ENCODE peak calls at places on chromosomes 1 and 21, in six cellular contexts. V, N, L, M, S and O are unnamed samples.

GRCh38 chr1:89576016-89576415 is 51.4 kb downstream of the LRRC8B start:
- DNase-seq in V (no peak), N (no peak), L (no peak), M (no peak), S (no peak), O (no peak)

GRCh38 chr1:75643460-75643859 is 32.5 kb upstream of the SLC44A5 start:
- DNase-seq in V (no peak), N (no peak), L (no peak), M (no peak), S (no peak), O (no peak)

GRCh38 chr21:43975469-43976098 is 36.5 kb upstream of the TRAPPC10 start:
- DNase-seq in V (no peak), N (peak; percentile 82), L (peak; percentile 79), M (peak; percentile 67), S (peak; percentile 76), O (no peak)

GRCh38 chr1:40153073-40153770 is 8.0 kb upstream of the RLF start:
- DNase-seq in V (no peak), N (no peak), L (no peak), M (no peak), S (no peak), O (peak; percentile 64)

GRCh38 chr1:217457016-217457415 is 173.9 kb downstream of the GPATCH2 start:
- DNase-seq in V (no peak), N (no peak), L (no peak), M (no peak), S (no peak), O (no peak)

GRCh38 chr1:53517821-53518352 is 58.7 kb downstream of the DMRTB1 start:
- DNase-seq in V (no peak), N (no peak), L (no peak), M (no peak), S (no peak), O (no peak)

GRCh38 chr1:114676115-114676514 is 6.3 kb upstream of the DENND2C start:
- DNase-seq in V (no peak), N (no peak), L (no peak), M (no peak), S (no peak), O (no peak)

GRCh38 chr1:245469006-245469405 is 314.2 kb downstream of the KIF26B start:
- DNase-seq in V (no peak), N (no peak), L (no peak), M (no peak), S (no peak), O (no peak)

GRCh38 chr1:34408011-34408410 is 231.3 kb downstream of the C1orf94 start:
- DNase-seq in V (no peak), N (no peak), L (no peak), M (no peak), S (no peak), O (no peak)

GRCh38 chr1:119594386-119594785 is 53.7 kb downstream of the ZNF697 start:
- DNase-seq in V (no peak), N (no peak), L (no peak), M (no peak), S (no peak), O (no peak)

GRCh38 chr1:6392081-6392879 is 1.3 kb downstream of the ACOT7 start:
- DNase-seq in V (no peak), N (no peak), L (no peak), M (no peak), S (no peak), O (no peak)

GRCh38 chr1:6392880-6393399 is 627 bp downstream of the ACOT7 start:
- DNase-seq in V (no peak), N (no peak), L (no peak), M (no peak), S (no peak), O (no peak)

GRCh38 chr1:6396998-6397397 is 3.4 kb upstream of the ACOT7 start:
- DNase-seq in V (no peak), N (no peak), L (no peak), M (no peak), S (no peak), O (no peak)

GRCh38 chr1:6389971-6390370 is 3.6 kb downstream of the ACOT7 start:
- DNase-seq in V (no peak), N (no peak), L (no peak), M (no peak), S (no peak), O (no peak)

GRCh38 chr1:6393400-6394187 is at the start of gene ACOT7:
- DNase-seq in V (peak; percentile 35), N (peak; percentile 92), L (peak; percentile 91), M (peak; percentile 68), S (peak; percentile 91), O (peak; percentile 47)
- TF ChIP-seq CTCF in V (peak; percentile 35), N (peak; percentile 31), L (no peak), M (no peak), S (peak; percentile 35), O (peak; percentile 1)

DNA sequence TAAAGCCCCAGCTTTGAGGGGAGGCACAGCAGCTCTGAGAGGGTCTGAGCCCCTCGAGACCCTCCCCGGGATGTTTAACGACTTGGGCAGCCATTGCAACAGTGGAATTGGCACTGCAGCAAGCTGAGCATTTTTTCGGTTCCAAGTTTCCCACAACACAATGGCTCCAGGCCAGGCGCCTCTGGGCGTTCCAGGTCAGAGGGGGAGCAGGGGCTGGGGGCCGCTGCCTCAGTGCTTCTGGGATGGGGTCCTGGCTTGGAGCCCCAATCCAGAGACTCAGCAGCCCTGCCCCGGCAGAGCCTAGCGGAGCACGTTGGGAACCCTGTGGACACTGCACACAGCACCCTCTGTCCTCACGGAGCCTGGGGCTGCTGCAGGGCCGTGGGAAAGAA is 50.0 kb downstream of the COL18A1 start:
- DNase-seq in V (no peak), N (no peak), L (peak; percentile 42), M (no peak), S (peak; percentile 22), O (no peak)
- H3K4me3 ChIP-seq in V (no peak overlapping the region), N (no peak overlapping the region), L (peak overlapping the region; percentile 79), M (no peak overlapping the region), S (peak overlapping the region; percentile 62), O (no peak overlapping the region)

DNA sequence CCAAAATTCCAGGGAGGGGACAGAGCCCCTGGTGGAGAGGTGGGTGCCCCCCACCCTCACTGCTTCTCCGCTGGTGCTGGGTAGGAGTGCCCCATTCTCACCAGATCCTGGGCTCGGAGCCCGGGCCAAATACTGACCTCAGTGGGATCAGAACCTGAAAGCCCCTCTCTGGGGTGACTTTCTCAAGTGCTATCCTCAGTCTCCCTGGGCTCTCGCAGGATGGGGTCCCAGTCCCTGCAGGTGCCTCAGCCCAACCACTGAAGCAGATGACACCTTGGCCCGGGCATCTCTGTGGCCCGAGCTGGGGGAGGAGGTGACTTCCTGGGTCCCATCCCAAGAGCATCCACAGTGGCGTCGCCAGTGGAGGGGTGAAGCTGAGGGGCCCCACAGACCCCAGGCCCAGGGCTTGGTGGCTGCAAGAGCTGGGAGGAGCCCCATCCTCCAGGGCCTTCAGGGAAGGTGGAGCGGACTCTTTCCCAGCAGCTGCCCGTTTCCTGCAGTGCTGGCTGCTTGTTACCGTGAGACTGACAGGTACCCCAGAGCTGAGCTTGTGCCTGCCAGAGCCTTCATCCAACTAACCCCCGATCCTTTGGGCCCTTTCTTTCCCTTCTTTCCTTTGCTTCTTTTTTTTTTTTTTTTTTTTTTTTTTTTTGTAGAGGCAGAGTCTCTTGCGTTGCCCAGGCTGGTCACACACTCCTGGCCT is 3.9 kb upstream of the FNDC10 start:
- DNase-seq in V (no peak), N (no peak), L (no peak), M (no peak), S (no peak), O (no peak)
- TF ChIP-seq CTCF in V (no peak), N (no peak), L (no peak), M (no peak), S (no peak), O (no peak)

GRCh38 chr1:207030522-207031009 is 2.0 kb downstream of the C1orf116 start:
- DNase-seq in V (no peak), N (no peak), L (no peak), M (no peak), S (no peak), O (no peak)
- H3K4me3 ChIP-seq in V (no peak overlapping the region), N (no peak overlapping the region), L (no peak overlapping the region), M (peak overlapping the region; percentile 33), S (no peak overlapping the region), O (no peak overlapping the region)

DNA sequence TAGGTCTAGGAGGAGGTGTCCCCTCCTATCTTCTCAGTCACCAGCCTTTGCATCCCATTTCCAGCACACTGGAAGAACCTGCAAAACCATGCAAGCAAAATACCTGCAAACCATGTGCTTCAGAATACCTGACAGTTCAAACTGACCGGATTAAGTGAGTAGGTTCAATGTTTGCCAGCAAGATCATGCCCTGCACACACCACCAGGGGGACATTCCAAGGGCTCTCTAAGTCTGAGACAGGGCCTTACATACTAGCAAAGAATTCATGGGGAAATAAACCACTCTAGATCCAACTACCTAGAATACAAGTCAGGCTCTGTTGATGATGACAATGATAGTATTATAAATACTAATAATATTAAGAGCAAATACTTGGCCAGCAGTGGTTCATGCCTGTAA is 27.6 kb downstream of the INPP5B start:
- DNase-seq in V (no peak), N (no peak), L (no peak), M (no peak), S (no peak), O (no peak)
- TF ChIP-seq CTCF in V (peak; percentile 50), N (no peak), L (peak; percentile 24), M (peak; percentile 12), S (peak; percentile 32), O (peak; percentile 79)

GRCh38 chr1:182387566-182387965 is 4.0 kb downstream of the GLUL start:
- DNase-seq in V (no peak), N (no peak), L (no peak), M (no peak), S (no peak), O (no peak)

GRCh38 chr1:182389619-182390047 is 2.0 kb downstream of the GLUL start:
- DNase-seq in V (no peak), N (peak; percentile 54), L (no peak), M (no peak), S (peak; percentile 30), O (no peak)

GRCh38 chr1:182385885-182386853 is 5.4 kb downstream of the GLUL start:
- DNase-seq in V (no peak), N (no peak), L (no peak), M (no peak), S (no peak), O (no peak)

GRCh38 chr1:182386980-182387379 is 4.6 kb downstream of the GLUL start:
- DNase-seq in V (no peak), N (no peak), L (no peak), M (no peak), S (no peak), O (no peak)

DNA sequence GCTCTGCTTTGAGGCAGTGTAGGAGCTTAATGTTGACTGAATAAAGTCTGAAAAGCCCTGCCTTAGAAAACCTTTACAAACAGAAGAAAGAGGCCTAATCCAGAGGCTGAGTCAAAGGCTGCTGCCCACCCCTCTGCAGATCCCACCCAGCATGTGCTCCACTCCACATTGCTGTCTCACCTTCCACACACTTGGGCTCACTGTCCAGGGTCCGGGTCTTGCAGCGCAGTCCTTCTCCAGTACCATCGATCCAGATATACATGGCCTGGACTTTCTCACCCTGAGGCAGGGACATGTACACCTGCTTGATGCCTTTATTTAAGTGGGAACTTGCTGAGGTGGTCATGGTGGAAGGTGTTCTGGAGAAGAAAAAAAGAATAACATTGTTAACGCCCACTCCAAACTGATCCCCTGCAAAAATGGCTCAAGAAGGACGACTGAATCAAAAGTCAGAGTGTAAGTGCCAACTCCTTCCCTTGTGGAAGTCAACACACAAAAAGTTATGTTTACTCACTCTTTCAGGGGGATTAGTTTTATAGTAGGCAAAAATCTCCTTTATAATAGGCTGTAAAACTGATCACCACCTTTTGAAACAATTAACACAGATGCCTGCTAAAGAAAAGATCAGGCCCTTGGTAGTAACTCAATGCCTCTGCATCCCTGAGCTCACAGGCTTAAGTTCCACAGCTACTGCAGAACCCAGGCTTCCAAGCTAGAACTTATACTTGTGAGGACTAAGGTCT is 3.0 kb downstream of the GLUL start:
- DNase-seq in V (no peak), N (no peak), L (no peak), M (no peak), S (no peak), O (no peak)
- H3K4me3 ChIP-seq in V (no peak overlapping the region), N (peak overlapping the region; percentile 98), L (peak overlapping the region; percentile 88), M (no peak overlapping the region), S (peak overlapping the region; percentile 96), O (no peak overlapping the region)